ENCODE peak calls at places on chromosomes 3 and 15, in eight cellular contexts. G is IMR-90, W is body of pancreas, N is A549, B is K562, Z is transverse colon, M is ovary, F is HCT116. L is an unnamed sample.

GRCh38 chr3:38658886-38659285 is 9.4 kb upstream of the SCN5A start:
- DNase-seq in G (no peak), W (no peak), N (no peak), B (no peak), Z (no peak), M (no peak), F (no peak), L (no peak)

GRCh38 chr3:30908466-30909037 is 14.1 kb upstream of the GADL1 start:
- DNase-seq in G (no peak), W (no peak), N (no peak), B (no peak), Z (no peak), M (no peak), F (no peak), L (no peak)

GRCh38 chr3:140258222-140258724 is 323.3 kb downstream of the CLSTN2 start:
- DNase-seq in G (no peak), W (no peak), N (no peak), B (no peak), Z (no peak), M (no peak), F (no peak), L (no peak)

GRCh38 chr15:33201376-33202189 is 7.1 kb upstream of the FMN1 start:
- DNase-seq in G (peak), W (peak), N (peak), B (peak), Z (peak), M (no peak), F (peak), L (peak)

GRCh38 chr3:37386627-37387230 is 212.3 kb upstream of the LRRFIP2 start:
- DNase-seq in G (peak), W (no peak), N (no peak), B (no peak), Z (no peak), M (no peak), F (no peak), L (no peak)

GRCh38 chr3:142866841-142867631 is 21.8 kb downstream of the PCOLCE2 start:
- DNase-seq in G (no peak), W (peak), N (peak), B (no peak), Z (no peak), M (no peak), F (peak), L (no peak)

GRCh38 chr3:6528951-6529350 is 332.0 kb upstream of the GRM7 start:
- DNase-seq in G (no peak), W (no peak), N (no peak), B (no peak), Z (no peak), M (no peak), F (peak), L (no peak)

GRCh38 chr3:10744098-10744465 is 71.9 kb upstream of the SLC6A11 start:
- DNase-seq in G (no peak), W (no peak), N (peak), B (peak), Z (no peak), M (no peak), F (peak), L (no peak)

GRCh38 chr15:98643104-98643503 is 5.2 kb upstream of the IGF1R start:
- DNase-seq in G (no peak), W (no peak), N (no peak), B (no peak), Z (no peak), M (no peak), F (no peak), L (no peak)

GRCh38 chr3:45123030-45123429 is 23.1 kb downstream of the CDCP1 start:
- DNase-seq in G (peak), W (no peak), N (peak), B (no peak), Z (no peak), M (no peak), F (no peak), L (no peak)

GRCh38 chr3:171257251-171258179 is 202.7 kb downstream of the TNIK start:
- DNase-seq in G (peak), W (no peak), N (no peak), B (no peak), Z (no peak), M (no peak), F (no peak), L (no peak)

GRCh38 chr15:41031232-41032078 is 78.2 kb downstream of the CHAC1 start:
- DNase-seq in G (no peak), W (no peak), N (no peak), B (no peak), Z (no peak), M (no peak), F (no peak), L (no peak)

GRCh38 chr15:43505723-43506122 is 11.7 kb upstream of the MAP1A start:
- DNase-seq in G (peak), W (no peak), N (no peak), B (no peak), Z (no peak), M (no peak), F (no peak), L (no peak)

GRCh38 chr15:41790756-41791546 is 16.7 kb downstream of the MAPKBP1 start:
- DNase-seq in G (peak), W (no peak), N (peak), B (no peak), Z (no peak), M (no peak), F (peak), L (no peak)

GRCh38 chr3:123414958-123415792 is 33.7 kb downstream of the ADCY5 start:
- DNase-seq in G (no peak), W (no peak), N (no peak), B (no peak), Z (no peak), M (no peak), F (no peak), L (peak)

GRCh38 chr3:167814441-167814951 is 79.0 kb downstream of the SERPINI1 start:
- DNase-seq in G (peak), W (peak), N (peak), B (no peak), Z (no peak), M (no peak), F (no peak), L (no peak)

GRCh38 chr3:137347132-137347531 is 389.3 kb downstream of the IL20RB start:
- DNase-seq in G (no peak), W (no peak), N (peak), B (no peak), Z (no peak), M (no peak), F (no peak), L (no peak)

GRCh38 chr3:108124337-108125150 is 33.7 kb upstream of the CD47 start:
- DNase-seq in G (no peak), W (no peak), N (no peak), B (peak), Z (peak), M (no peak), F (no peak), L (peak)

GRCh38 chr15:60799885-60800728 is 321.2 kb upstream of the ICE2 start:
- DNase-seq in G (peak), W (no peak), N (no peak), B (no peak), Z (no peak), M (no peak), F (no peak), L (no peak)

GRCh38 chr3:57127849-57128566 is 37.1 kb downstream of the IL17RD start:
- DNase-seq in G (no peak), W (no peak), N (no peak), B (no peak), Z (no peak), M (no peak), F (no peak), L (no peak)

GRCh38 chr3:142279965-142280590 is 54.7 kb upstream of the GK5 start:
- DNase-seq in G (peak), W (peak), N (peak), B (peak), Z (peak), M (peak), F (peak), L (peak)

GRCh38 chr3:52874869-52875588 is 22.3 kb downstream of the STIMATE start:
- DNase-seq in G (no peak), W (no peak), N (no peak), B (no peak), Z (no peak), M (no peak), F (no peak), L (no peak)

GRCh38 chr3:58556761-58557181 is 19.8 kb upstream of the ACOX2 start:
- DNase-seq in G (no peak), W (no peak), N (no peak), B (no peak), Z (no peak), M (no peak), F (no peak), L (no peak)

GRCh38 chr3:38005076-38006020 is 14.8 kb downstream of the VILL start:
- DNase-seq in G (no peak), W (peak), N (no peak), B (peak), Z (peak), M (no peak), F (no peak), L (no peak)

GRCh38 chr3:45656575-45657363 is 32.4 kb upstream of the SACM1L start:
- DNase-seq in G (peak), W (peak), N (peak), B (peak), Z (peak), M (peak), F (peak), L (peak)

GRCh38 chr3:16182183-16182582 is 7.7 kb downstream of the GALNT15 start:
- DNase-seq in G (peak), W (no peak), N (no peak), B (no peak), Z (no peak), M (no peak), F (no peak), L (no peak)

GRCh38 chr15:64701051-64701450 is 74.3 kb downstream of the RBPMS2 start:
- DNase-seq in G (no peak), W (no peak), N (no peak), B (no peak), Z (no peak), M (no peak), F (no peak), L (no peak)

GRCh38 chr15:83285284-83285978 is 967 bp upstream of the BNC1 start:
- DNase-seq in G (no peak), W (no peak), N (no peak), B (no peak), Z (no peak), M (no peak), F (no peak), L (no peak)

GRCh38 chr3:148796799-148797198 is 30.8 kb upstream of the CPB1 start:
- DNase-seq in G (no peak), W (peak), N (peak), B (no peak), Z (no peak), M (no peak), F (peak), L (no peak)

GRCh38 chr3:182276512-182276911 is 516.8 kb upstream of the ATP11B start:
- DNase-seq in G (no peak), W (no peak), N (no peak), B (no peak), Z (no peak), M (no peak), F (no peak), L (no peak)

GRCh38 chr3:65902304-65902793 is 136.4 kb downstream of the MAGI1 start:
- DNase-seq in G (no peak), W (peak), N (no peak), B (no peak), Z (peak), M (no peak), F (no peak), L (peak)

GRCh38 chr3:155079795-155080546 is at the start of gene MME:
- DNase-seq in G (peak), W (peak), N (no peak), B (peak), Z (peak), M (peak), F (no peak), L (no peak)

GRCh38 chr3:67094769-67095168 is 96.7 kb downstream of the KBTBD8 start:
- DNase-seq in G (peak), W (peak), N (no peak), B (no peak), Z (no peak), M (no peak), F (no peak), L (no peak)

GRCh38 chr3:178719036-178719635 is 182.9 kb downstream of the KCNMB2 start:
- DNase-seq in G (no peak), W (no peak), N (no peak), B (no peak), Z (peak), M (no peak), F (no peak), L (no peak)

GRCh38 chr3:85939026-85939616 is 980.3 kb downstream of the CADM2 start:
- DNase-seq in G (no peak), W (no peak), N (peak), B (no peak), Z (no peak), M (no peak), F (no peak), L (no peak)

GRCh38 chr3:50316657-50317242 is 5.8 kb downstream of the HYAL2 start:
- DNase-seq in G (peak), W (no peak), N (peak), B (peak), Z (peak), M (no peak), F (peak), L (no peak)

GRCh38 chr3:13008114-13008995 is 64.9 kb downstream of the IQSEC1 start:
- DNase-seq in G (no peak), W (no peak), N (no peak), B (no peak), Z (no peak), M (no peak), F (no peak), L (no peak)

GRCh38 chr3:13006216-13006990 is 66.8 kb downstream of the IQSEC1 start:
- DNase-seq in G (no peak), W (no peak), N (no peak), B (no peak), Z (no peak), M (no peak), F (no peak), L (no peak)

GRCh38 chr3:13005301-13005700 is 67.9 kb downstream of the IQSEC1 start:
- DNase-seq in G (no peak), W (no peak), N (no peak), B (no peak), Z (peak), M (no peak), F (no peak), L (no peak)

GRCh38 chr3:13009132-13009945 is 63.9 kb downstream of the IQSEC1 start:
- DNase-seq in G (no peak), W (peak), N (no peak), B (peak), Z (peak), M (no peak), F (no peak), L (peak)

GRCh38 chr3:13007251-13007941 is 65.8 kb downstream of the IQSEC1 start:
- DNase-seq in G (no peak), W (no peak), N (no peak), B (peak), Z (no peak), M (no peak), F (no peak), L (no peak)
- TF ChIP-seq POLR2A in G (no peak), W (no peak), N (no peak), B (no peak), Z (no peak), M (no peak), F (no peak), L (no peak)

DNA sequence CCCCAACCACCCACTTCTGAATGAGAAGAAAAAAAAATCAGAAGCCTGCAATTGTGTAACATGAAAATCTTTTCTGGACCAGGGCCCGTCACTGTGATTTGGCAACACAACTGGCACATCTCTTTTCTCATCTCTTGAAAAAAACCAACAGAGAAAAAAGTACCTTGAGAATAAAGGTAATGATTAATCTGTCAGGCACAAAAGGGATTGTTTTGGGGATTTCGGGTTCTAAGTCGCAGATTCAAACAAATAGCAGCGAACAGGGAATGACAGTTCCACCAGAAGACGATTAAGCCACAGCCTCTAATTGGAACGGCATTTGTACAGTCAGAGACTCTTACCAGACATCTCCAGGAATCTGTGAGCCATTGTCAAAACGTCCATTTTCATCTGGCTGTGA is at the start of gene AQP9:
- DNase-seq in G (no peak), W (no peak), N (no peak), B (no peak), Z (no peak), M (no peak), F (no peak), L (no peak)
- H3K4me3 ChIP-seq in G (no peak), W (no peak), N (no peak), B (no peak), Z (no peak), M (no peak), F (no peak), L (no peak)

DNA sequence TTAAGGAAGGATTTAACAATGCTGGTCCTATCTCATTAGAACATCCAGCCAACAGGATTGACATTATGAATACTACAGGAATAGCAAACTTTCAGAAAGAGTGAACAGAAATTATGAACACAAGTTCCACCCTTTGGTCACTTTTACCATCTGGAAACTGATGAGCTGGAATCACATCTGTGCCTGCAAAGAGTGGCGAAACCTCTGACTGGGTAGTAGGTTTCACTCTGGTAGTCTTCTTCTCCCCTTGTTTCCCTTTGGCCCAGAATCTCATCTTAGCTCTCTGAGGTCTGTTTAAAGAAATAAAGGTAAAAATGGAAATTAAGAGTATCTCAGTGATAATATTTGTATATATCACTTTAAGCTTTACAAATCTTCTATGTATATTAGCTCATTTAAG is 73.1 kb downstream of the NR2E3 start:
- DNase-seq in G (no peak), W (no peak), N (no peak), B (no peak), Z (no peak), M (no peak), F (no peak), L (no peak)
- H3K27ac ChIP-seq in G (no peak), W (no peak), N (no peak), B (no peak), Z (no peak), M (no peak), F (no peak), L (no peak)

DNA sequence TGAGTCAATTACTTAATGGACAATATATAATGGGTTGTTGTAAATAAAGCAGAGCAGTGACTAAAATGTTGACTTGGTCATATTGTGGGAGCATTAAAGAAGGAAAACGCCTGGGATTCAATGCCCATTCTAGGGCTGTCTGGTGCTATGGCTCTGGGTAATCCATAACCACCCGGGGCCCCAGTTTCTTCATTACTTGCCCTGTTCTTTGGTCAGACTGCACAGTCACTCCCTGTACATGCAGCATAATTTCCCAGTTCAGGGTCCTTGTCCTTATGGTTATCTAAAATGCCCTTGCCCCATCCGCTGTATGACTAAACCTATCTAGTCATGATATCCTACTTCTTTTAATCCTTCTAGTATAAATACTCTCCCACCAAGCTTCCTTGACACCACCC is 27.5 kb upstream of the DENND4A start:
- DNase-seq in G (peak), W (no peak), N (no peak), B (peak), Z (no peak), M (no peak), F (no peak), L (no peak)
- TF ChIP-seq POLR2A in G (no peak), W (no peak), N (no peak), B (no peak), Z (no peak), M (no peak), F (no peak), L (no peak)

GRCh38 chr15:93087825-93088199 is 1.2 kb downstream of the RGMA start:
- DNase-seq in G (peak), W (peak), N (peak), B (peak), Z (peak), M (peak), F (peak), L (peak)

GRCh38 chr15:93088981-93089854 is at the start of gene RGMA:
- DNase-seq in G (no peak), W (peak), N (no peak), B (peak), Z (no peak), M (peak), F (no peak), L (no peak)

GRCh38 chr15:93086791-93087190 is 2.2 kb downstream of the RGMA start:
- DNase-seq in G (no peak), W (no peak), N (no peak), B (no peak), Z (no peak), M (no peak), F (no peak), L (no peak)

GRCh38 chr15:93089855-93090305 is 869 bp upstream of the RGMA start:
- DNase-seq in G (no peak), W (no peak), N (no peak), B (no peak), Z (no peak), M (peak), F (no peak), L (no peak)

DNA sequence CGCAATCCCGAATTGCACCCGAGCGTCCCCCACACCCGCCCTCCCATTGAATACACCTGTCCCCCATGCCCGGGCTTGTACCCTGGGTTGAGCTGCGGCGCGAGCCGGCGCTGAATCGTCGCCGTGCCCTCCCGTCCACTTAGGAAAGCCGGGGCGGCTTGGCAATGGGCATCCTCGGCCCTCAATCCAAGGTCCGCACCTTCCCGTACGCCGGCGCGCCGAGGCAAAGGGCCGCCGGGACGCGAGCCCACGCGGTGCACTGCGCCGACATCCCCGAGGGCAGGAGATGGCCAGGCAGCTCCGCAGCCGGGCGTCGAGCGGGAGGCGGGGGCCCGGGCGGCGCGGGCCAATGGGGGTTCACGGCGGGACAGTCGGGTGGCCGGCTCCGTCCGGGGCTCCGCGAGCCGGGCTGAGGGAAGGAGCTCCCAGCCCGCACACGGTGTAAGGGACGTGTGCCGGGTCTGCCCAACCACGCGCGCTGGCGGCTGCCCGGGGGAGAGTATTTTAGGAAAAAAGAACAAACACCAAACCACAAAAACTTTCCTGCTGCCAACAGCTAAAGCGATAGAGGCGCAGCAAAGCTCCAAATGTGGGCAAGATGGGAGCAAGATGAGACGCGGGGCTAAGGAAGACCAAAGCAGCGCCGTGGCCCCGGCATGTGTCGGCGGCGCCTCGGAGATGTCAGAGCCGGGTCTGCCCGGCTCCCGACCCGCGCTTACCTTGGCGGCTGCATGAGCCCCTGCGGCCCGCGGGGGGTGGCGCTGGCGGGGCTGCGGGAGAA is 621 bp downstream of the RGMA start:
- DNase-seq in G (no peak), W (peak), N (peak), B (no peak), Z (no peak), M (peak), F (no peak), L (no peak)
- H3K4me3 ChIP-seq in G (no peak), W (peak), N (peak), B (no peak), Z (peak), M (peak), F (no peak), L (peak)

GRCh38 chr3:84893211-84893610 is 65.6 kb upstream of the CADM2 start:
- DNase-seq in G (no peak), W (no peak), N (no peak), B (no peak), Z (no peak), M (no peak), F (no peak), L (no peak)
- H3K27ac ChIP-seq in G (no peak), W (no peak), N (no peak), B (no peak), Z (no peak), M (no peak), F (no peak), L (no peak)

L was measured in Peyer's patch.